ENCODE peak calls at places on chromosome 3, in four cellular contexts. E, V, Z and F are unnamed samples.

GRCh38 chr3:82354181-82354696 is 592.8 kb upstream of the GBE1 start:
- DNase-seq in E (no peak), V (no peak), Z (no peak), F (no peak)

GRCh38 chr3:53113293-53114010 is 16.8 kb downstream of the RFT1 start:
- DNase-seq in E (no peak), Z (no peak), V (no peak), F (no peak)

GRCh38 chr3:127651516-127652172 is 21.1 kb upstream of the ABTB1 start:
- DNase-seq in V (no peak), Z (no peak), E (no peak), F (no peak)

GRCh38 chr3:12662593-12663310 is 1.2 kb downstream of the RAF1 start:
- DNase-seq in V (peak; percentile 82), Z (peak; percentile 48), E (no peak), F (no peak)

GRCh38 chr3:179760944-179761343 is 108.1 kb downstream of the USP13 start:
- DNase-seq in V (no peak), E (no peak), Z (no peak), F (no peak)

GRCh38 chr3:148532326-148532725 is 165.4 kb upstream of the AGTR1 start:
- DNase-seq in E (no peak), V (no peak), Z (no peak), F (no peak)

GRCh38 chr3:195580733-195581443 is 2.9 kb downstream of the APOD start:
- DNase-seq in Z (no peak), E (no peak), V (no peak), F (no peak)

GRCh38 chr3:178072391-178072790 is 463.8 kb upstream of the KCNMB2 start:
- DNase-seq in V (no peak), E (no peak), Z (no peak), F (no peak)

GRCh38 chr3:14138878-14139659 is 14.2 kb downstream of the TMEM43 start:
- DNase-seq in V (peak; percentile 82), E (no peak), Z (no peak), F (no peak)

GRCh38 chr3:32325957-32326356 is 65.7 kb upstream of the CMTM7 start:
- DNase-seq in E (no peak), Z (no peak), V (no peak), F (no peak)

GRCh38 chr3:157865449-157865862 is 240.8 kb downstream of the SHOX2 start:
- DNase-seq in E (no peak), V (no peak), Z (peak; percentile 45), F (no peak)

GRCh38 chr3:50627407-50628051 is 10.6 kb downstream of the MAPKAPK3 start:
- DNase-seq in E (no peak), Z (peak; percentile 43), V (no peak), F (no peak)
- TF ChIP-seq CTCF in E (no peak), Z (peak; percentile 54), V (peak; percentile 35), F (peak; percentile 45)

GRCh38 chr3:123261666-123262065 is 59.9 kb downstream of the SEC22A start:
- DNase-seq in V (no peak), Z (no peak), E (no peak), F (no peak)

GRCh38 chr3:123258359-123258758 is 56.6 kb downstream of the SEC22A start:
- DNase-seq in Z (no peak), V (no peak), E (no peak), F (no peak)

GRCh38 chr3:123256256-123256655 is 54.5 kb downstream of the SEC22A start:
- DNase-seq in E (no peak), Z (no peak), V (no peak), F (no peak)

GRCh38 chr3:123262226-123262625 is 60.5 kb downstream of the SEC22A start:
- DNase-seq in Z (no peak), E (no peak), V (no peak), F (no peak)

DNA sequence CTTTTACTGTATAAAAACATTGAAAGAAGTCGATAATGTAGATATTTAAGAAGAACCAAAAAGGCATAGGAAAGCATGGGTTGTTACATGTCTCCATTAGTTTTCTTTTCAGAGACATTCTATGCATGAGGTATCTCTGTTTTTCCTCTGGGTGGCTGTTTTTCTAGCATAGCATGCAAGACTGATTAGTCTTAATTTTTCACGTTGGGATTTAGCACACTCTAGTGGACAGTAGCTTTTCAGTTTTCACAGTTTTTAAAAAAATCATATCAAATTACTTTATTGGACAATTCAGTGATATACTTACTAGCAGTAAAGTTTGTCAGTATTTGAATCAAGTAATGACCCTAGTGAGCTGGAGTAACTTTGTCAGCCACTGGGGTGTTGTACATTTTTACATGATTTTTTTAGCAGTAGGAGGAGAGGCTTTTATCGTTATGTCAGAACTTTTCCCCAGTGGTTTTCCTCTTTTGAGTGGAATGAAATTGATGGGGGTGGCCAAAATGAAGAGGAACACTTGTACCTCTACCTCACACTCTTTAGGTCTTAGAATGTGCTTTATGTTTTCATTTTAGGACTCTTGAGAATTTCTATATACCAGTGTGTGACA is 57.2 kb downstream of the SEC22A start:
- DNase-seq in E (no peak), Z (no peak), V (no peak), F (no peak)
- TF ChIP-seq CTCF in E (no peak), Z (peak; percentile 60), V (peak; percentile 75), F (peak; percentile 83)

GRCh38 chr3:64694127-64694526 is 6.3 kb upstream of the ADAMTS9 start:
- DNase-seq in E (no peak), Z (no peak), V (no peak), F (no peak)
- TF ChIP-seq CTCF in E (no peak), Z (no peak), V (no peak), F (no peak)

GRCh38 chr3:141114816-141115458 is 63.8 kb downstream of the SPSB4 start:
- DNase-seq in E (no peak), Z (no peak), V (peak; percentile 32), F (no peak)
- TF ChIP-seq CTCF in E (no peak), Z (peak; percentile 56), V (peak; percentile 39), F (peak; percentile 73)